ENCODE peak calls at places on chromosome 10, in seven cellular contexts. K is NCI-H2029 treated with DMSO at 0.1 percent for 48 hours, O is hippocampal formation, U is NAMALWA, B is dermis microvascular lymphatic vessel endothelial cell, T is NCI-H510A treated with DMSO at 0.1 percent for 48 hours, S is breast epithelium. I is an unnamed sample.

GRCh38 chr10:123997486-123998196 is 95.8 kb downstream of the CHST15 start:
- DNase-seq in T (no peak), O (no peak), B (no peak), U (no peak), K (no peak), S (no peak), I (peak; percentile 54)

GRCh38 chr10:12650122-12650521 is 300.8 kb downstream of the CAMK1D start:
- DNase-seq in K (no peak), B (no peak), T (no peak), S (no peak), U (no peak), O (no peak), I (no peak)

GRCh38 chr10:68218786-68219185 is 13.1 kb downstream of the ATOH7 start:
- DNase-seq in K (no peak), B (no peak), U (no peak), O (no peak), T (no peak), S (no peak), I (no peak)

GRCh38 chr10:102578782-102579181 is 65.5 kb upstream of the TRIM8 start:
- DNase-seq in U (no peak), T (no peak), O (no peak), S (no peak), B (no peak), K (no peak), I (no peak)

GRCh38 chr10:12985347-12985746 is 16.2 kb downstream of the CCDC3 start:
- DNase-seq in B (no peak), O (no peak), S (no peak), T (no peak), U (no peak), K (no peak), I (no peak)

GRCh38 chr10:88232029-88232895 is 350.9 kb downstream of the RNLS start:
- DNase-seq in S (no peak), O (no peak), K (no peak), U (no peak), T (no peak), B (no peak), I (no peak)

GRCh38 chr10:43878386-43878785 is 229.7 kb upstream of the ZNF32 start:
- DNase-seq in S (no peak), U (no peak), O (no peak), T (no peak), B (peak; percentile 63), K (no peak), I (no peak)

GRCh38 chr10:17665742-17666141 is 21.8 kb downstream of the STAM start:
- DNase-seq in S (no peak), O (peak; percentile 42), B (peak; percentile 77), T (no peak), K (no peak), U (no peak), I (no peak)

GRCh38 chr10:77965294-77965693 is 38.7 kb upstream of the DLG5 start:
- DNase-seq in T (no peak), K (no peak), U (no peak), B (no peak), S (no peak), O (no peak), I (peak; percentile 65)

GRCh38 chr10:114095676-114096331 is 52.1 kb downstream of the ADRB1 start:
- DNase-seq in K (no peak), O (no peak), B (no peak), S (no peak), T (no peak), U (peak; percentile 46), I (peak; percentile 78)

GRCh38 chr10:69898941-69899340 is 97.2 kb downstream of the COL13A1 start:
- DNase-seq in B (no peak), U (no peak), S (no peak), K (no peak), T (no peak), O (no peak), I (no peak)

GRCh38 chr10:3136763-3137611 is 35.6 kb downstream of the PITRM1 start:
- DNase-seq in O (peak; percentile 38), U (no peak), K (no peak), T (no peak), B (no peak), S (no peak), I (no peak)

GRCh38 chr10:77348082-77348481 is 289.5 kb downstream of the KCNMA1 start:
- DNase-seq in T (no peak), K (no peak), B (no peak), U (no peak), O (no peak), S (no peak), I (no peak)

GRCh38 chr10:1210667-1211066 is 154.5 kb downstream of the WDR37 start:
- DNase-seq in O (no peak), B (no peak), U (no peak), S (no peak), K (no peak), T (no peak), I (no peak)

GRCh38 chr10:22911889-22912762 is 15.7 kb upstream of the ARMC3 start:
- DNase-seq in S (no peak), B (peak; percentile 82), T (peak; percentile 64), O (no peak), K (peak; percentile 11), U (no peak), I (no peak)

GRCh38 chr10:105183506-105183905 is 542.4 kb downstream of the SORCS3 start:
- DNase-seq in O (peak; percentile 13), B (no peak), T (no peak), U (no peak), S (no peak), K (no peak), I (no peak)

GRCh38 chr10:115572740-115573455 is 479.7 kb downstream of the ATRNL1 start:
- DNase-seq in S (no peak), U (peak; percentile 17), B (no peak), K (no peak), O (no peak), T (no peak), I (peak; percentile 15)

GRCh38 chr10:34994565-34995142 is 95.5 kb downstream of the CUL2 start:
- DNase-seq in O (peak; percentile 26), S (peak; percentile 59), U (peak; percentile 89), K (peak; percentile 22), T (peak; percentile 46), B (peak; percentile 94), I (peak; percentile 76)

GRCh38 chr10:80453392-80453714 is 757 bp upstream of the TSPAN14 start:
- DNase-seq in T (no peak), O (no peak), K (no peak), U (no peak), S (no peak), B (no peak), I (no peak)

GRCh38 chr10:48564466-48565150 is 40.3 kb downstream of the ARHGAP22 start:
- DNase-seq in B (no peak), K (no peak), S (no peak), U (no peak), T (no peak), O (no peak), I (no peak)

GRCh38 chr10:3500408-3500856 is 284.6 kb downstream of the KLF6 start:
- DNase-seq in S (no peak), U (no peak), T (no peak), K (no peak), O (peak; percentile 63), B (no peak), I (no peak)

GRCh38 chr10:103080891-103081581 is 112.0 kb downstream of the NT5C2 start:
- DNase-seq in U (no peak), O (no peak), T (no peak), K (no peak), B (no peak), S (no peak), I (no peak)

GRCh38 chr10:123614888-123615287 is 51.3 kb upstream of the GPR26 start:
- DNase-seq in S (peak; percentile 85), T (no peak), O (no peak), K (no peak), U (peak; percentile 28), B (peak; percentile 61), I (peak; percentile 53)

GRCh38 chr10:122054046-122055025 is 65.4 kb downstream of the TACC2 start:
- DNase-seq in B (peak; percentile 83), U (peak; percentile 27), T (peak; percentile 75), K (no peak), O (no peak), S (peak; percentile 60), I (peak; percentile 75)

GRCh38 chr10:103618575-103619423 is 125.3 kb downstream of the NEURL1 start:
- DNase-seq in U (no peak), K (no peak), O (peak; percentile 58), T (no peak), B (no peak), S (no peak), I (peak; percentile 88)

GRCh38 chr10:132054564-132054963 is 11.2 kb upstream of the JAKMIP3 start:
- DNase-seq in O (no peak), S (no peak), U (no peak), K (no peak), T (no peak), B (peak; percentile 10), I (peak; percentile 38)

GRCh38 chr10:19620867-19621266 is 195.4 kb upstream of the PLXDC2 start:
- DNase-seq in B (no peak), T (no peak), S (no peak), U (no peak), O (no peak), K (no peak), I (no peak)

GRCh38 chr10:122298598-122299301 is 27.7 kb downstream of the BTBD16 start:
- DNase-seq in U (peak; percentile 85), B (peak; percentile 80), S (no peak), T (peak; percentile 92), K (peak; percentile 9), O (peak; percentile 88), I (peak; percentile 75)

GRCh38 chr10:30231071-30231652 is 117.9 kb downstream of the MTPAP start:
- DNase-seq in U (no peak), T (no peak), K (no peak), O (no peak), B (no peak), S (no peak), I (no peak)

GRCh38 chr10:131871673-131872005 is 29.2 kb upstream of the PPP2R2D start:
- DNase-seq in B (no peak), U (no peak), T (no peak), O (no peak), S (no peak), K (no peak), I (no peak)

GRCh38 chr10:72297968-72298773 is 24.4 kb downstream of the DDIT4 start:
- DNase-seq in T (peak; percentile 80), S (peak; percentile 97), U (peak; percentile 91), K (peak; percentile 39), O (peak; percentile 97), B (peak; percentile 98), I (peak; percentile 97)

GRCh38 chr10:33215154-33215553 is 119.3 kb downstream of the NRP1 start:
- DNase-seq in T (no peak), S (no peak), O (no peak), K (no peak), U (no peak), B (no peak), I (no peak)

GRCh38 chr10:29239569-29240472 is 49.0 kb upstream of the LYZL1 start:
- DNase-seq in T (peak; percentile 1), U (peak; percentile 17), B (peak; percentile 24), S (no peak), O (no peak), K (no peak), I (peak; percentile 75)